ENCODE peak calls at places on chromosomes 5 and 9, in six cellular contexts. J, L, Q, E, I and D are unnamed samples.

GRCh38 chr9:126317513-126317912 is 9.1 kb upstream of the MVB12B start:
- DNase-seq in I (no peak), L (no peak), J (no peak), Q (no peak), E (peak; percentile 25), D (no peak)

GRCh38 chr9:117704024-117704575 is at the start of gene TLR4:
- DNase-seq in Q (peak; percentile 6), L (no peak), I (peak; percentile 92), E (no peak), J (peak; percentile 74), D (no peak)

GRCh38 chr5:3310551-3311340 is 284.9 kb upstream of the IRX1 start:
- DNase-seq in J (peak; percentile 74), L (no peak), I (no peak), E (no peak), Q (no peak), D (no peak)

GRCh38 chr9:120869726-120870125 is 7.3 kb downstream of the PHF19 start:
- DNase-seq in L (no peak), I (no peak), Q (no peak), E (no peak), J (no peak), D (no peak)

GRCh38 chr5:173671121-173671949 is 54.9 kb upstream of the BOD1 start:
- DNase-seq in I (no peak), L (no peak), Q (no peak), J (no peak), E (no peak), D (no peak)

GRCh38 chr5:117889592-117889991 is 1098.8 kb downstream of the DTWD2 start:
- DNase-seq in I (no peak), L (no peak), E (peak; percentile 71), Q (no peak), J (no peak), D (no peak)

GRCh38 chr9:12464910-12465512 is 228.2 kb upstream of the TYRP1 start:
- DNase-seq in L (no peak), I (peak; percentile 10), Q (peak; percentile 18), E (peak; percentile 10), J (peak; percentile 66), D (peak; percentile 9)

GRCh38 chr9:33439731-33440130 is 7.7 kb downstream of the AQP3 start:
- DNase-seq in I (no peak), E (no peak), L (no peak), J (no peak), Q (no peak), D (no peak)

GRCh38 chr5:178236126-178236525 is 3.5 kb upstream of the PHYKPL start:
- DNase-seq in E (no peak), J (no peak), Q (no peak), L (no peak), I (no peak), D (no peak)

GRCh38 chr5:74672215-74672877 is 12.7 kb upstream of the HEXB start:
- DNase-seq in L (no peak), Q (no peak), I (no peak), E (no peak), J (no peak), D (no peak)

GRCh38 chr5:170752257-170753215 is 31.0 kb upstream of the GABRP start:
- DNase-seq in J (peak; percentile 85), Q (no peak), L (no peak), I (no peak), E (no peak), D (no peak)

GRCh38 chr5:149195337-149195887 is 54.1 kb downstream of the ABLIM3 start:
- DNase-seq in L (no peak), E (no peak), I (no peak), Q (no peak), J (no peak), D (no peak)

GRCh38 chr9:38026840-38027527 is 42.0 kb downstream of the SHB start:
- DNase-seq in L (no peak), E (no peak), I (no peak), J (peak; percentile 36), Q (no peak), D (no peak)

GRCh38 chr9:136679431-136679941 is 7.8 kb downstream of the AGPAT2 start:
- DNase-seq in E (no peak), J (no peak), Q (no peak), L (no peak), I (no peak), D (no peak)

GRCh38 chr9:119050281-119050680 is 319.0 kb downstream of the BRINP1 start:
- DNase-seq in I (no peak), L (no peak), E (no peak), J (no peak), Q (no peak), D (no peak)

GRCh38 chr5:42665857-42666256 is 90.8 kb upstream of the CCDC152 start:
- DNase-seq in Q (no peak), J (no peak), E (no peak), L (no peak), I (no peak), D (no peak)

GRCh38 chr5:157339409-157339808 is 73.5 kb downstream of the CYFIP2 start:
- DNase-seq in Q (no peak), L (no peak), E (no peak), I (no peak), J (no peak), D (no peak)

GRCh38 chr5:54484219-54484894 is 28.9 kb downstream of the HSPB3 start:
- DNase-seq in E (no peak), J (no peak), Q (no peak), I (no peak), L (no peak), D (no peak)

GRCh38 chr5:125409496-125410351 is 663.3 kb upstream of the ZNF608 start:
- DNase-seq in L (no peak), I (no peak), J (peak; percentile 56), Q (peak; percentile 19), E (peak; percentile 7), D (no peak)

GRCh38 chr9:69339620-69340019 is 14.6 kb downstream of the ENTREP1 start:
- DNase-seq in E (no peak), L (no peak), J (no peak), Q (no peak), I (no peak), D (no peak)

GRCh38 chr5:114949001-114949400 is 220.7 kb downstream of the TRIM36 start:
- DNase-seq in I (no peak), L (no peak), E (no peak), Q (no peak), J (no peak), D (no peak)

GRCh38 chr5:103375356-103375755 is 116.8 kb downstream of the MACIR start:
- DNase-seq in Q (no peak), J (peak; percentile 35), I (no peak), L (no peak), E (peak; percentile 92), D (no peak)

GRCh38 chr5:139655727-139656271 is 7.7 kb downstream of the CXXC5 start:
- DNase-seq in L (no peak), I (no peak), J (peak; percentile 75), Q (peak; percentile 54), E (peak; percentile 69), D (no peak)

GRCh38 chr9:112559629-112560413 is 73.2 kb downstream of the KIAA1958 start:
- DNase-seq in E (no peak), Q (no peak), L (no peak), J (no peak), I (no peak), D (no peak)

GRCh38 chr5:6770826-6771607 is 57.8 kb downstream of the TENT4A start:
- DNase-seq in I (no peak), L (no peak), J (no peak), E (no peak), Q (no peak), D (no peak)

GRCh38 chr9:128149001-128149701 is at the start of gene LCN2:
- DNase-seq in J (peak; percentile 96), L (no peak), E (no peak), I (no peak), Q (no peak), D (no peak)

GRCh38 chr9:109681301-109681700 is 98.7 kb upstream of the PALM2AKAP2 start:
- DNase-seq in E (no peak), Q (no peak), J (no peak), L (no peak), I (no peak), D (no peak)

GRCh38 chr9:109012009-109012875 is 1.1 kb downstream of the CTNNAL1 start:
- DNase-seq in E (peak; percentile 94), Q (peak; percentile 5), J (peak; percentile 88), L (peak; percentile 9), I (peak; percentile 52), D (peak; percentile 57)

GRCh38 chr5:22850981-22851380 is 2.2 kb downstream of the CDH12 start:
- DNase-seq in Q (no peak), J (no peak), I (no peak), L (no peak), E (no peak), D (no peak)

GRCh38 chr9:127311239-127311741 is 46.7 kb downstream of the GARNL3 start:
- DNase-seq in Q (peak; percentile 15), J (peak; percentile 69), L (no peak), I (no peak), E (peak; percentile 36), D (peak; percentile 20)